ENCODE peak calls at places on chromosomes 11 and 22, in seven cellular contexts. Z is WTC11, K is germinal center, H is GF-D8, L is NCI-H1092 treated with DMSO at 0.1 percent for 48 hours, Y is PC-3, W is foreskin fibroblast. G is an unnamed sample.

GRCh38 chr22:29660021-29660420 is 56.6 kb downstream of the NF2 start:
- DNase-seq in L (no peak), W (no peak), K (no peak), Z (no peak), H (no peak), Y (no peak), G (no peak)

GRCh38 chr11:128040603-128041002 is 546.8 kb downstream of the ETS1 start:
- DNase-seq in L (no peak), Y (peak; percentile 31), H (peak; percentile 99), Z (no peak), K (no peak), W (peak; percentile 46), G (no peak)

GRCh38 chr22:29821790-29822130 is 16.3 kb downstream of the ASCC2 start:
- DNase-seq in K (no peak), H (no peak), L (no peak), W (no peak), Z (no peak), Y (no peak), G (no peak)

GRCh38 chr11:67158241-67158640 is 39.2 kb downstream of the KDM2A start:
- DNase-seq in W (peak; percentile 39), K (no peak), Z (no peak), L (no peak), H (no peak), Y (no peak), G (no peak)

GRCh38 chr11:44578279-44578678 is 12.8 kb downstream of the CD82 start:
- DNase-seq in K (no peak), L (no peak), Y (no peak), W (no peak), Z (no peak), H (peak; percentile 16), G (no peak)

GRCh38 chr11:76788661-76789442 is 5.7 kb downstream of the TSKU start:
- DNase-seq in L (no peak), H (no peak), Y (peak; percentile 99), W (no peak), Z (no peak), K (no peak), G (no peak)

GRCh38 chr11:69475141-69475865 is 6.2 kb upstream of the LINC01488 start:
- DNase-seq in K (no peak), Z (no peak), H (no peak), Y (no peak), L (no peak), W (no peak), G (peak; percentile 36)

GRCh38 chr11:115098037-115098436 is 406.2 kb downstream of the CADM1 start:
- DNase-seq in K (no peak), L (no peak), W (no peak), Y (no peak), Z (no peak), H (no peak), G (no peak)

G was measured in Right ventricle myocardium superior.